ENCODE peak calls at places on chromosome 11, in five cellular contexts. G is GM12878, Y is endothelial cell of umbilical vein, K is PC-3, R is HCT116. V is an unnamed sample. For H4K20me1, the result is how much of the 10 kb centered on the place peaks cover.

GRCh38 chr11:94740083-94740974 is 27.8 kb upstream of the AMOTL1 start:
- DNase-seq in G (no peak), Y (no peak), K (peak), R (no peak), V (peak)

GRCh38 chr11:11520231-11521015 is 101.4 kb downstream of the GALNT18 start:
- DNase-seq in G (no peak), Y (no peak), K (no peak), R (no peak), V (no peak)

GRCh38 chr11:19245351-19245750 is 4.6 kb upstream of the E2F8 start:
- DNase-seq in G (no peak), Y (no peak), K (peak), R (no peak), V (no peak)

GRCh38 chr11:114058871-114059277 is 637 bp upstream of the ZBTB16 start:
- DNase-seq in G (no peak), Y (no peak), K (no peak), R (no peak), V (no peak)

GRCh38 chr11:42422094-42422493 is 889.7 kb upstream of the API5 start:
- DNase-seq in G (no peak), Y (no peak), K (peak), R (no peak), V (no peak)

GRCh38 chr11:132681971-132682370 is 850.3 kb downstream of the OPCML start:
- DNase-seq in G (no peak), Y (no peak), K (no peak), R (no peak), V (no peak)

GRCh38 chr11:8357505-8357888 is 93.8 kb upstream of the LMO1 start:
- DNase-seq in G (no peak), Y (no peak), K (no peak), R (no peak), V (no peak)

GRCh38 chr11:44943118-44943517 is 7.6 kb downstream of the TP53I11 start:
- DNase-seq in G (no peak), Y (peak), K (no peak), R (no peak), V (no peak)

GRCh38 chr11:134488913-134489312 is 76.9 kb upstream of the B3GAT1 start:
- DNase-seq in G (no peak), Y (no peak), K (no peak), R (no peak), V (no peak)

GRCh38 chr11:46951864-46952263 is 15.3 kb downstream of the CSTPP1 start:
- DNase-seq in G (no peak), Y (peak), K (no peak), R (no peak), V (no peak)

GRCh38 chr11:556175-556699 is 4.3 kb downstream of the LMNTD2 start:
- DNase-seq in G (no peak), Y (no peak), K (no peak), R (no peak), V (no peak)

GRCh38 chr11:19711911-19712280 is 741 bp upstream of the NAV2 start:
- DNase-seq in G (no peak), Y (no peak), K (no peak), R (no peak), V (no peak)

GRCh38 chr11:93730108-93731107 is 10.9 kb downstream of the TAF1D start:
- DNase-seq in G (no peak), Y (no peak), K (no peak), R (no peak), V (no peak)

GRCh38 chr11:93729129-93729616 is 12.1 kb downstream of the TAF1D start:
- DNase-seq in G (no peak), Y (no peak), K (no peak), R (no peak), V (no peak)

GRCh38 chr11:93734427-93735222 is 6.7 kb downstream of the TAF1D start:
- DNase-seq in G (no peak), Y (no peak), K (no peak), R (no peak), V (no peak)

GRCh38 chr11:93733474-93733873 is 7.8 kb downstream of the TAF1D start:
- DNase-seq in G (no peak), Y (no peak), K (no peak), R (no peak), V (no peak)

DNA sequence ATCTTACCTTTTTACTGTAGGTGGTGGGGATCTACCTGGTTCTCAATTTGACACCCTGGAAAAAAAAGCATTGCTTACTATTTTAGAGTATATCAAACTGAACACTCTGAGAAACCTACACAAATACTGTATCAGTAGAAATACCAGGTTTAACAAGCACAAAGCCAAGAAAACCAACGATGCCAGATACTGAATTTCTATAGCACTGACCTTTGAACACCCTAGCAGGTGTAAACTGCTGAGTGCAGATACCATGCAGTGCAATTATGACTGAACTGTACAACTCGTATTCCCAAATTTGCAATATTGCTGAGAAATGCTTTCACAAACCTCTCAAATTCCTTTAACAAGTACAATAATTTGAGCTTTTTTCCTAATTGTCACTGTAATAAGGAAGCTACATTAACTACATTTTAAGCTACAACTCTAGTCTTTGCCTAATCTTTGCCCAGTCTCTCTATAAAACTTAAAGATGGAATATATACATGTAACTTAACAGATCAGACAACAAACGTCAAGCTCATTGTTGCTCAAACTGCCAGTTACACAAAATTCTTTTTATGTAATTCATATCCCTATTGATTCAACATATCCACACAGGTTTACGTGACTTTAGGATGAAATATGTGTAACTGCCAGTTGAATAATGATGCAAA is 8.9 kb downstream of the TAF1D start:
- DNase-seq in G (no peak), Y (no peak), K (no peak), R (no peak), V (no peak)
- H4K20me1 ChIP-seq in G (under half), Y (under half), K (half or more), R (half or more), V (under half)

GRCh38 chr11:78074756-78075155 is 4.9 kb downstream of the NDUFC2 start:
- DNase-seq in G (no peak), Y (no peak), K (no peak), R (no peak), V (no peak)
- H4K20me1 ChIP-seq in G (under half), Y (under half), K (under half), R (under half), V (under half)

GRCh38 chr11:1860108-1860507 is 7.2 kb downstream of the LSP1 start:
- DNase-seq in G (no peak), Y (no peak), K (no peak), R (no peak), V (no peak)
- H4K20me1 ChIP-seq in G (under half), Y (under half), K (under half), R (under half), V (under half)

GRCh38 chr11:124611016-124611571 is at the start of gene PANX3:
- DNase-seq in G (no peak), Y (no peak), K (no peak), R (no peak), V (no peak)
- H4K20me1 ChIP-seq in G (under half), Y (under half), K (under half), R (under half), V (under half)

GRCh38 chr11:57508341-57509170 is 6.9 kb downstream of the SLC43A1 start:
- DNase-seq in G (no peak), Y (no peak), K (no peak), R (no peak), V (no peak)

GRCh38 chr11:57502376-57502775 is 13.1 kb downstream of the SLC43A1 start:
- DNase-seq in G (no peak), Y (no peak), K (no peak), R (no peak), V (no peak)

GRCh38 chr11:57502870-57503269 is 12.6 kb downstream of the SLC43A1 start:
- DNase-seq in G (no peak), Y (no peak), K (no peak), R (no peak), V (no peak)

GRCh38 chr11:57504511-57504910 is 11.0 kb downstream of the SLC43A1 start:
- DNase-seq in G (no peak), Y (no peak), K (no peak), R (no peak), V (no peak)

DNA sequence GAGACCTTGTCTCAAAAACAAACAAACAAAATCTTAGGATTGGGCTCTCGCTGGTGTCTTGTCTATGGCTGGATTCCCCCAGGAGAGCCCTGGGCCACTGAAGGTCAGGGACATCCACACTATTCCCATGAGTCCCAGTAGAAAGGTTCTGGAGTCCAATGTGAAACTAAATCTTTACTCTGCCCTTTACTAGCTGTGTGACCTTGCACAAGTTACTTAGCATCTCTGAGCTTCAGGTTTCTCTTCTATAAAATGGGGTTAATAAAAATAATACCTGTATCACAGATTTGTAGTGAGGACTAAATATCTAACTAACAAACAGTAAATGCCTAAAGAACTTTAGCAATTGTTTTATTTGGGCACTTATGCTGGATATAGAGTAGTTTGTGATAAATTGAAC is 9.0 kb downstream of the SLC43A1 start:
- DNase-seq in G (no peak), Y (no peak), K (no peak), R (no peak), V (no peak)
- H4K20me1 ChIP-seq in G (under half), Y (under half), K (under half), R (under half), V (under half)

GRCh38 chr11:115699733-115700132 is 195.5 kb upstream of the CADM1 start:
- DNase-seq in G (no peak), Y (no peak), K (no peak), R (no peak), V (no peak)

GRCh38 chr11:115699326-115699725 is 195.1 kb upstream of the CADM1 start:
- DNase-seq in G (no peak), Y (no peak), K (no peak), R (no peak), V (no peak)

GRCh38 chr11:115698243-115698642 is 194.0 kb upstream of the CADM1 start:
- DNase-seq in G (no peak), Y (no peak), K (no peak), R (no peak), V (no peak)

GRCh38 chr11:115696472-115697011 is 192.3 kb upstream of the CADM1 start:
- DNase-seq in G (no peak), Y (no peak), K (no peak), R (no peak), V (no peak)

GRCh38 chr11:115701284-115701875 is 197.2 kb upstream of the CADM1 start:
- DNase-seq in G (no peak), Y (no peak), K (no peak), R (no peak), V (no peak)
- H4K20me1 ChIP-seq in G (under half), Y (under half), K (under half), R (under half), V (under half)

DNA sequence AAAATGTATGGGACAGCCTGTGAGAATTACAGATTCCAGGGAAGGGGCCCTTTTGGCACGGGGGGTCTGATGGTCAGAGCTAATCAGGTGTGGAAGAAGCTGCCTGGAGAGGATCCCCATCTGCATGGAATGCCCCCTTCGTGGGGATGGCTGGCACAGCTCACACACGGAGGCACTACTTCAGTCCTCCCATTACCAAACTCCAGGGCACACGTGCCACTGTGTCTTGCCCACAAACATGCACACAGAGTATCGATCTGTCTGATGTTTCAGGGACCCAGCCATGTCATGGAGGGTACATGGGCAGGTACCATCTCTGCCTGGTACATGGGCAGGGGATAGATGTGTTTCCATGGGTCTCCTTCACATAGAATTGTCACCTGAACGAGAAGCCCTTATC is 14.7 kb downstream of the KCNQ1OT1 start:
- DNase-seq in G (no peak), Y (no peak), K (no peak), R (no peak), V (no peak)
- H4K20me1 ChIP-seq in G (under half), Y (under half), K (under half), R (under half), V (under half)

DNA sequence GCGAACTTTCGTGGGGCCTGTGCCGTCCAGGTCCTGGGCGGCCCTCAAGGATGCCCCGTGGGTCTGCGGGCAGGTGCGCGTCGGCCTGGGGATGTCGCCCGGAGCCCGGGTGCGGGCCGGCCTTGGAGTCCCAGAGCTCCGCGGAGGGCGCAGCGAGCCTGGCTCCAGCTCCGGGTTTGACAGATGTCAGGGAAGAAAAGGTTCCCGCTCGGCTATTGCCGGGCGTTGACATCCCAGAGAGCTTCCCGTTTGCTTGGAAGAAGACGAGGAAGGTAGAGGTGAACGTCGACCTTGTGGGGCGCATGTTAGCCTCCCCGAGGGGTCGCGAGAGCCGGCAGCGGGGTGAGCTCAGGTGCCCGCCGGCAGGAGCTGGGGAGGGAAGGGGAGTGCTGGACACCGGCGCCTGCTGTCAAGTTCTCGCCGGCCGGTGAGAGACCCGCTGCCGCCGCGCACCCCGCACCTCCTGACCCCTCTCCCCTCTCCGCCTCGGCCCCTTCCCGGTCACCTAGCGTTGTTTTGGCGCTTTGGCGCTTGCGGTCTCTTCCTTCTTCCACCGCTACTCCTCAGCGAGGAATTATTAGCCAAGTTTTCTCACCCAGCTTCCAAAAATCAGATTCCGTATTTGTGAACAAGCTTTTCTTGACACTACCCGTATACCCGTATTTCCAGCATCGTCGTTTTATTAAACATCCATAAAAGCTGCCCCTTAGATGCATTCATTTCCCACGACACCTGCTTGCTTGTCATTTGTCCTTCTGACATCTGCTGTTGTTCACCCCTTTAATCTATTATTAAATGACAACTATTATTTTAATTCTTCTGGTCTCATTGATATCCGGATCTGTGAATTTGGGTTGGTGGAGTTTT is 1.3 kb downstream of the BMAL1 start:
- DNase-seq in G (no peak), Y (peak), K (no peak), R (no peak), V (peak)
- H4K20me1 ChIP-seq in G (under half), Y (under half), K (under half), R (under half), V (under half)

GRCh38 chr11:69634590-69634989 is 6.4 kb upstream of the CCND1 start:
- DNase-seq in G (no peak), Y (no peak), K (no peak), R (no peak), V (no peak)

GRCh38 chr11:69635210-69635609 is 5.7 kb upstream of the CCND1 start:
- DNase-seq in G (no peak), Y (no peak), K (no peak), R (no peak), V (no peak)

GRCh38 chr11:69634069-69634468 is 6.9 kb upstream of the CCND1 start:
- DNase-seq in G (no peak), Y (no peak), K (no peak), R (no peak), V (no peak)

GRCh38 chr11:69630009-69630870 is 10.7 kb upstream of the CCND1 start:
- DNase-seq in G (no peak), Y (peak), K (peak), R (no peak), V (no peak)

GRCh38 chr11:69632900-69633299 is 8.1 kb upstream of the CCND1 start:
- DNase-seq in G (no peak), Y (no peak), K (no peak), R (no peak), V (no peak)
- H4K20me1 ChIP-seq in G (under half), Y (under half), K (under half), R (under half), V (under half)